ENCODE peak calls at places on chromosomes 11 and 22, in eight cellular contexts. C, O, M, H, S, N, V and F are unnamed samples.

GRCh38 chr11:131615611-131616010 is 245.2 kb downstream of the NTM start:
- DNase-seq in C (no peak), O (no peak), M (no peak), H (no peak), S (no peak), N (no peak), V (no peak), F (peak)

GRCh38 chr22:42300286-42301071 is 30.0 kb upstream of the TCF20 start:
- DNase-seq in C (no peak), O (no peak), M (peak), H (no peak), S (peak), N (no peak), V (no peak), F (no peak)

GRCh38 chr11:45182902-45183301 is 36.5 kb downstream of the PRDM11 start:
- DNase-seq in C (peak), O (peak), M (no peak), H (no peak), S (peak), N (peak), V (no peak), F (no peak)

GRCh38 chr11:46697303-46697702 is 3.1 kb downstream of the ARHGAP1 start:
- DNase-seq in C (no peak), O (no peak), M (no peak), H (no peak), S (no peak), N (no peak), V (no peak), F (no peak)

GRCh38 chr11:125378596-125378995 is 117.5 kb downstream of the FEZ1 start:
- DNase-seq in C (no peak), O (no peak), M (no peak), H (no peak), S (no peak), N (no peak), V (no peak), F (no peak)

GRCh38 chr11:70717961-70718595 is 319.7 kb downstream of the CTTN start:
- DNase-seq in C (no peak), O (no peak), M (no peak), H (no peak), S (no peak), N (no peak), V (no peak), F (no peak)

GRCh38 chr11:76648929-76649328 is 21.6 kb downstream of the LRRC32 start:
- DNase-seq in C (no peak), O (no peak), M (no peak), H (no peak), S (no peak), N (no peak), V (no peak), F (no peak)

GRCh38 chr11:57425565-57426438 is 1.1 kb downstream of the SLC43A3 start:
- DNase-seq in C (no peak), O (peak), M (no peak), H (peak), S (no peak), N (peak), V (no peak), F (no peak)

GRCh38 chr11:12717851-12718291 is 43.6 kb downstream of the TEAD1 start:
- DNase-seq in C (no peak), O (no peak), M (peak), H (no peak), S (no peak), N (no peak), V (no peak), F (peak)

GRCh38 chr11:111361082-111361801 is 17.8 kb downstream of the POU2AF1 start:
- DNase-seq in C (no peak), O (no peak), M (no peak), H (no peak), S (no peak), N (no peak), V (no peak), F (no peak)

GRCh38 chr22:35444685-35445399 is 44.9 kb downstream of the MCM5 start:
- DNase-seq in C (no peak), O (no peak), M (no peak), H (no peak), S (no peak), N (no peak), V (no peak), F (no peak)

GRCh38 chr11:128908391-128909246 is 17.5 kb downstream of the KCNJ5 start:
- DNase-seq in C (no peak), O (peak), M (no peak), H (no peak), S (peak), N (no peak), V (no peak), F (peak)

GRCh38 chr11:2268911-2269600 is 1.3 kb downstream of the ASCL2 start:
- DNase-seq in C (peak), O (no peak), M (peak), H (no peak), S (peak), N (peak), V (peak), F (no peak)

GRCh38 chr11:132866783-132867545 is 665.3 kb downstream of the OPCML start:
- DNase-seq in C (no peak), O (no peak), M (no peak), H (no peak), S (no peak), N (no peak), V (no peak), F (peak)

GRCh38 chr11:19232910-19233503 is 7.7 kb downstream of the E2F8 start:
- DNase-seq in C (no peak), O (peak), M (no peak), H (no peak), S (no peak), N (no peak), V (no peak), F (peak)

GRCh38 chr22:49359061-49359460 is 468.6 kb downstream of the BRD1 start:
- DNase-seq in C (no peak), O (no peak), M (no peak), H (no peak), S (no peak), N (no peak), V (no peak), F (no peak)

GRCh38 chr11:46386005-46386331 is 4.5 kb downstream of the MDK start:
- DNase-seq in C (no peak), O (no peak), M (no peak), H (no peak), S (no peak), N (no peak), V (no peak), F (no peak)

GRCh38 chr11:37409124-37409523 is 811.1 kb upstream of the RAG2 start:
- DNase-seq in C (no peak), O (no peak), M (no peak), H (no peak), S (no peak), N (no peak), V (no peak), F (peak)

GRCh38 chr11:3156661-3157311 is 8.3 kb downstream of the OSBPL5 start:
- DNase-seq in C (no peak), O (no peak), M (no peak), H (no peak), S (no peak), N (no peak), V (no peak), F (no peak)

GRCh38 chr11:1146311-1146864 is 11.4 kb upstream of the MUC5AC start:
- DNase-seq in C (no peak), O (no peak), M (peak), H (no peak), S (no peak), N (no peak), V (no peak), F (no peak)

GRCh38 chr22:44402196-44403111 is 89.7 kb upstream of the SHISAL1 start:
- DNase-seq in C (no peak), O (no peak), M (no peak), H (no peak), S (no peak), N (no peak), V (no peak), F (no peak)

GRCh38 chr22:39474351-39474991 is 17.7 kb downstream of the MGAT3 start:
- DNase-seq in C (no peak), O (peak), M (no peak), H (no peak), S (no peak), N (peak), V (no peak), F (no peak)

GRCh38 chr22:42928969-42929837 is 72.1 kb upstream of the ARFGAP3 start:
- DNase-seq in C (no peak), O (peak), M (no peak), H (no peak), S (no peak), N (no peak), V (no peak), F (no peak)

GRCh38 chr11:70419307-70420007 is 21.1 kb downstream of the CTTN start:
- DNase-seq in C (no peak), O (no peak), M (no peak), H (no peak), S (no peak), N (no peak), V (no peak), F (no peak)

GRCh38 chr11:76674517-76675400 is 4.2 kb upstream of the LRRC32 start:
- DNase-seq in C (peak), O (no peak), M (no peak), H (no peak), S (no peak), N (no peak), V (no peak), F (no peak)

GRCh38 chr22:35600466-35600865 is 16.7 kb downstream of the MB start:
- DNase-seq in C (no peak), O (no peak), M (no peak), H (no peak), S (no peak), N (no peak), V (no peak), F (no peak)

GRCh38 chr11:8810331-8811301 is 100.4 kb upstream of the AKIP1 start:
- DNase-seq in C (peak), O (peak), M (no peak), H (peak), S (no peak), N (peak), V (peak), F (peak)

GRCh38 chr11:71446150-71446549 is 2.0 kb downstream of the DHCR7 start:
- DNase-seq in C (no peak), O (no peak), M (no peak), H (no peak), S (no peak), N (no peak), V (no peak), F (no peak)

GRCh38 chr11:70255717-70256116 is 14.8 kb upstream of the PPFIA1 start:
- DNase-seq in C (no peak), O (no peak), M (no peak), H (no peak), S (no peak), N (no peak), V (no peak), F (no peak)

GRCh38 chr11:95542868-95543551 is 246.6 kb downstream of the FAM76B start:
- DNase-seq in C (no peak), O (no peak), M (no peak), H (no peak), S (no peak), N (peak), V (no peak), F (no peak)

GRCh38 chr11:32231909-32232493 is 141.1 kb downstream of the RCN1 start:
- DNase-seq in C (peak), O (peak), M (no peak), H (no peak), S (peak), N (peak), V (peak), F (peak)

GRCh38 chr11:19660076-19660475 is 52.6 kb upstream of the NAV2 start:
- DNase-seq in C (no peak), O (peak), M (peak), H (no peak), S (no peak), N (peak), V (no peak), F (peak)

GRCh38 chr11:79006854-79007253 is 432.2 kb upstream of the NARS2 start:
- DNase-seq in C (no peak), O (no peak), M (no peak), H (no peak), S (no peak), N (no peak), V (no peak), F (no peak)

GRCh38 chr22:34135749-34136148 is 215.5 kb upstream of the LARGE1 start:
- DNase-seq in C (no peak), O (no peak), M (no peak), H (no peak), S (no peak), N (no peak), V (no peak), F (no peak)